ENCODE peak calls at places on chromosomes 4 and X, in eight cellular contexts. D is lower leg skin, I is HTR-8/SVneo, Y is activated T-cell treated with anti-CD3 and anti-CD28 coated beads for 4 hours, U is posterior cingulate gyrus, G is T-cell, Z is NCI-H460, H is HEK293T. X is an unnamed sample.

GRCh38 chr4:23884731-23885130 is 5.1 kb downstream of the PPARGC1A start:
- DNase-seq in D (no peak), I (no peak), Y (no peak), U (no peak), G (no peak), Z (no peak), H (no peak), X (no peak)

GRCh38 chrX:150063138-150063518 is 124.8 kb upstream of the EOLA2 start:
- DNase-seq in D (no peak), I (no peak), Y (no peak), U (no peak), G (no peak), Z (no peak), H (no peak), X (no peak)

GRCh38 chrX:39821011-39821708 is 276.6 kb downstream of the BCOR start:
- DNase-seq in D (no peak), I (peak), Y (peak), U (peak), G (no peak), Z (no peak), H (peak), X (peak)

GRCh38 chr4:74311696-74312313 is 3.5 kb downstream of the EPGN start:
- DNase-seq in D (no peak), I (peak), Y (no peak), U (peak), G (no peak), Z (peak), H (peak), X (peak)

GRCh38 chrX:150731795-150732194 is 38.6 kb downstream of the MTMR1 start:
- DNase-seq in D (no peak), I (peak), Y (no peak), U (no peak), G (no peak), Z (no peak), H (no peak), X (peak)

GRCh38 chrX:128897611-128898010 is 625.7 kb downstream of the SMARCA1 start:
- DNase-seq in D (no peak), I (no peak), Y (no peak), U (no peak), G (no peak), Z (no peak), H (no peak), X (no peak)

GRCh38 chrX:120308959-120309872 is 2.0 kb downstream of the TMEM255A start:
- DNase-seq in D (peak), I (no peak), Y (peak), U (peak), G (peak), Z (peak), H (peak), X (peak)

GRCh38 chrX:131944936-131945902 is 77.9 kb upstream of the STK26 start:
- DNase-seq in D (no peak), I (no peak), Y (no peak), U (no peak), G (no peak), Z (no peak), H (no peak), X (no peak)

GRCh38 chr4:184471872-184472539 is 2.3 kb downstream of the IRF2 start:
- DNase-seq in D (no peak), I (peak), Y (no peak), U (peak), G (no peak), Z (no peak), H (peak), X (no peak)

GRCh38 chr4:72109959-72110497 is 78.2 kb downstream of the NPFFR2 start:
- DNase-seq in D (no peak), I (no peak), Y (no peak), U (no peak), G (no peak), Z (no peak), H (no peak), X (no peak)

GRCh38 chr4:69497081-69497480 is 1.4 kb upstream of the UGT2B4 start:
- DNase-seq in D (no peak), I (no peak), Y (no peak), U (no peak), G (no peak), Z (no peak), H (no peak), X (no peak)

GRCh38 chrX:153554519-153555167 is 37.2 kb downstream of the ATP2B3 start:
- DNase-seq in D (peak), I (peak), Y (peak), U (peak), G (peak), Z (peak), H (peak), X (peak)

GRCh38 chrX:154321624-154322023 is 26.0 kb downstream of the TKTL1 start:
- DNase-seq in D (no peak), I (peak), Y (no peak), U (no peak), G (no peak), Z (peak), H (no peak), X (peak)

GRCh38 chr4:101277661-101278060 is 69.7 kb downstream of the PPP3CA start:
- DNase-seq in D (no peak), I (peak), Y (no peak), U (no peak), G (no peak), Z (no peak), H (no peak), X (no peak)

GRCh38 chr4:139704915-139705485 is 39.4 kb downstream of the MGST2 start:
- DNase-seq in D (peak), I (peak), Y (no peak), U (no peak), G (no peak), Z (peak), H (no peak), X (no peak)

GRCh38 chr4:110492522-110492921 is 16.6 kb downstream of the ENPEP start:
- DNase-seq in D (no peak), I (no peak), Y (no peak), U (no peak), G (no peak), Z (no peak), H (no peak), X (no peak)

GRCh38 chrX:47380268-47380667 is 9.9 kb downstream of the ZNF157 start:
- DNase-seq in D (peak), I (no peak), Y (peak), U (no peak), G (peak), Z (no peak), H (no peak), X (no peak)

GRCh38 chr4:151865327-151865726 is 104.5 kb upstream of the GATB start:
- DNase-seq in D (no peak), I (no peak), Y (no peak), U (peak), G (no peak), Z (no peak), H (no peak), X (peak)

GRCh38 chr4:73844352-73844751 is 7.9 kb downstream of the CXCL6 start:
- DNase-seq in D (no peak), I (no peak), Y (no peak), U (no peak), G (no peak), Z (no peak), H (no peak), X (no peak)

GRCh38 chr4:92501456-92501855 is 197.7 kb downstream of the GRID2 start:
- DNase-seq in D (no peak), I (no peak), Y (no peak), U (no peak), G (no peak), Z (no peak), H (no peak), X (no peak)